ENCODE peak calls at places on chromosomes 5 and 9, in four cellular contexts. G, V, Y and F are unnamed samples.

GRCh38 chr9:25814023-25814422 is 135.8 kb upstream of the TUSC1 start:
- DNase-seq in G (no peak), V (no peak), Y (no peak), F (no peak)

GRCh38 chr5:109454726-109455505 is 45.1 kb upstream of the PJA2 start:
- DNase-seq in G (no peak), V (peak), Y (no peak), F (no peak)

GRCh38 chr5:86909896-86910295 is 292.2 kb downstream of the COX7C start:
- DNase-seq in G (no peak), V (no peak), Y (no peak), F (no peak)

GRCh38 chr5:132464155-132464939 is 26.2 kb downstream of the IRF1 start:
- DNase-seq in G (peak), V (peak), Y (no peak), F (no peak)

GRCh38 chr9:108628281-108628680 is 227.5 kb downstream of the ACTL7B start:
- DNase-seq in G (no peak), V (no peak), Y (no peak), F (no peak)

GRCh38 chr5:60259730-60260129 is 366.2 kb upstream of the PDE4D start:
- DNase-seq in G (no peak), V (no peak), Y (no peak), F (no peak)

GRCh38 chr5:180596668-180597231 is 5.5 kb upstream of the SCGB3A1 start:
- DNase-seq in G (no peak), V (no peak), Y (no peak), F (no peak)

GRCh38 chr5:150022163-150022540 is 21.6 kb downstream of the HMGXB3 start:
- DNase-seq in G (no peak), V (peak), Y (peak), F (no peak)

GRCh38 chr5:169712428-169712827 is 75.4 kb downstream of the DOCK2 start:
- DNase-seq in G (no peak), V (no peak), Y (no peak), F (no peak)

GRCh38 chr5:2131196-2131595 is 248.5 kb upstream of the IRX4 start:
- DNase-seq in G (no peak), V (no peak), Y (no peak), F (no peak)

GRCh38 chr5:14930486-14930885 is 58.9 kb upstream of the ANKH start:
- DNase-seq in G (no peak), V (no peak), Y (no peak), F (no peak)

GRCh38 chr5:159469496-159470370 is 139.4 kb upstream of the IL12B start:
- DNase-seq in G (no peak), V (no peak), Y (no peak), F (no peak)

GRCh38 chr9:79656127-79656526 is 84.4 kb downstream of the TLE4 start:
- DNase-seq in G (no peak), V (no peak), Y (no peak), F (no peak)

GRCh38 chr5:32692066-32692746 is 18.9 kb upstream of the NPR3 start:
- DNase-seq in G (no peak), V (peak), Y (no peak), F (no peak)

GRCh38 chr9:22446950-22447606 is 454 bp downstream of the DMRTA1 start:
- DNase-seq in G (no peak), V (peak), Y (peak), F (peak)

GRCh38 chr5:117682416-117682815 is 1107.8 kb upstream of the SEMA6A start:
- DNase-seq in G (no peak), V (no peak), Y (no peak), F (no peak)

GRCh38 chr9:22119537-22120167 is 110.5 kb upstream of the CDKN2B start:
- DNase-seq in G (peak), V (peak), Y (no peak), F (no peak)

GRCh38 chr9:129962889-129963703 is 79.9 kb downstream of the FNBP1 start:
- DNase-seq in G (peak), V (peak), Y (peak), F (no peak)

GRCh38 chr9:87285183-87285582 is 212.5 kb upstream of the DAPK1 start:
- DNase-seq in G (no peak), V (no peak), Y (no peak), F (no peak)

GRCh38 chr5:74631088-74631960 is 9.2 kb downstream of the ENC1 start:
- DNase-seq in G (peak), V (peak), Y (no peak), F (no peak)

GRCh38 chr9:124611106-124611505 is 103.9 kb upstream of the NR5A1 start:
- DNase-seq in G (no peak), V (no peak), Y (no peak), F (no peak)

GRCh38 chr5:131782717-131783116 is 14.1 kb downstream of the FNIP1 start:
- DNase-seq in G (no peak), V (no peak), Y (no peak), F (no peak)

GRCh38 chr5:132190161-132190817 is 37.4 kb downstream of the P4HA2 start:
- DNase-seq in G (peak), V (peak), Y (peak), F (no peak)

GRCh38 chr9:81529556-81530193 is 159.7 kb downstream of the TLE1 start:
- DNase-seq in G (no peak), V (peak), Y (no peak), F (no peak)

GRCh38 chr9:100100268-100100667 is 1.2 kb downstream of the INVS start:
- DNase-seq in G (no peak), V (no peak), Y (no peak), F (no peak)

GRCh38 chr9:35267716-35268115 is 105.9 kb downstream of the UNC13B start:
- DNase-seq in G (no peak), V (peak), Y (no peak), F (no peak)

GRCh38 chr5:150320048-150320555 is 17.4 kb upstream of the ARSI start:
- DNase-seq in G (no peak), V (peak), Y (peak), F (peak)

GRCh38 chr9:32877103-32877502 is 93.8 kb downstream of the TMEM215 start:
- DNase-seq in G (no peak), V (no peak), Y (no peak), F (no peak)